ENCODE peak calls at places on chromosomes 11 and 22, in five cellular contexts. X is iPS-NIHi11, G is Karpas-422, E is GM19239, U is MCF 10A. L is an unnamed sample.

GRCh38 chr11:133872160-133872559 is 26.8 kb upstream of the SPATA19 start:
- DNase-seq in X (no peak), G (no peak), E (no peak), U (no peak), L (no peak)

GRCh38 chr11:32792948-32793475 is 1.4 kb downstream of the CCDC73 start:
- DNase-seq in X (peak), G (peak), E (peak), U (peak), L (peak)

GRCh38 chr11:46392421-46393230 is 1.1 kb upstream of the CHRM4 start:
- DNase-seq in X (peak), G (peak), E (peak), U (peak), L (peak)

GRCh38 chr22:38267086-38267485 is 5.7 kb downstream of the TMEM184B start:
- DNase-seq in X (no peak), G (no peak), E (no peak), U (no peak), L (no peak)

GRCh38 chr11:27208846-27209245 is 154.2 kb downstream of the CCDC34 start:
- DNase-seq in X (no peak), G (no peak), E (no peak), U (no peak), L (no peak)

GRCh38 chr11:2909145-2909914 is 19.9 kb downstream of the PHLDA2 start:
- DNase-seq in X (peak), G (no peak), E (no peak), U (no peak), L (no peak)

GRCh38 chr11:105042178-105042577 is 3.0 kb downstream of the CARD16 start:
- DNase-seq in X (no peak), G (no peak), E (no peak), U (no peak), L (no peak)

GRCh38 chr11:126756416-126756815 is 244.2 kb downstream of the KIRREL3 start:
- DNase-seq in X (no peak), G (no peak), E (no peak), U (no peak), L (no peak)

GRCh38 chr11:11119917-11120316 is 233.1 kb downstream of the CSNK2A3 start:
- DNase-seq in X (no peak), G (no peak), E (no peak), U (no peak), L (no peak)